ENCODE peak calls at places on chromosomes 3 and 15, in ten cellular contexts. W is heart right ventricle; Q is HL-60; E is fibroblast of villous mesenchyme; O is CD8-positive, alpha-beta T cell; U is endothelial cell; Y is dorsolateral prefrontal cortex; C is H9; G is activated CD8-positive, alpha-beta T cell treated with anti-CD3 and anti-CD28 coated beads for 36 hours; H is GM23338. M is an unnamed sample.

GRCh38 chr15:65377976-65378366 is at the start of gene IGDCC3:
- DNase-seq in Q (no peak), W (no peak), G (no peak), E (peak), O (no peak), Y (no peak), H (peak), C (peak), U (peak), M (peak)

GRCh38 chr3:67569324-67569723 is 85.1 kb downstream of the SUCLG2 start:
- DNase-seq in E (no peak), Y (no peak), U (no peak), G (no peak), H (no peak), C (no peak), O (no peak), W (no peak), Q (no peak), M (no peak)

GRCh38 chr15:98506711-98507110 is 141.6 kb upstream of the IGF1R start:
- DNase-seq in G (no peak), Q (no peak), Y (no peak), E (no peak), C (no peak), U (no peak), O (no peak), H (no peak), W (no peak), M (no peak)

GRCh38 chr3:177705976-177706866 is 508.9 kb upstream of the TBL1XR1 start:
- DNase-seq in E (no peak), H (no peak), C (no peak), U (no peak), O (no peak), Q (no peak), Y (no peak), G (no peak), W (peak), M (no peak)

GRCh38 chr3:184333190-184333589 is 4.2 kb upstream of the FAM131A start:
- DNase-seq in C (no peak), H (no peak), W (no peak), E (no peak), U (no peak), G (no peak), Y (no peak), Q (no peak), O (no peak), M (no peak)

GRCh38 chr3:52313188-52313773 is 2.8 kb upstream of the DNAH1 start:
- DNase-seq in G (no peak), W (no peak), Q (no peak), Y (no peak), O (no peak), E (no peak), C (no peak), H (no peak), U (no peak), M (no peak)

GRCh38 chr3:128922804-128923459 is 43.5 kb downstream of the ACAD9 start:
- DNase-seq in Q (peak), C (peak), U (no peak), E (no peak), G (peak), O (peak), Y (no peak), W (no peak), H (no peak), M (no peak)

GRCh38 chr15:82298032-82298431 is 35.4 kb downstream of the SAXO2 start:
- DNase-seq in H (no peak), E (no peak), G (no peak), O (no peak), Y (no peak), C (no peak), Q (no peak), W (no peak), U (no peak), M (no peak)

GRCh38 chr15:89912145-89912673 is 543 bp downstream of the ARPIN start:
- DNase-seq in G (no peak), H (peak), Y (peak), U (peak), E (peak), C (peak), Q (no peak), W (peak), O (no peak), M (peak)

GRCh38 chr3:100463002-100463401 is 29.4 kb upstream of the TMEM45A start:
- DNase-seq in E (peak), U (peak), O (no peak), Q (peak), Y (no peak), H (peak), C (no peak), W (peak), G (peak), M (peak)

GRCh38 chr15:85828869-85829268 is 34.1 kb upstream of the KLHL25 start:
- DNase-seq in C (no peak), Y (no peak), E (no peak), U (no peak), H (no peak), G (no peak), O (no peak), Q (no peak), W (no peak), M (no peak)

GRCh38 chr3:196775938-196776337 is 36.3 kb downstream of the PAK2 start:
- DNase-seq in G (no peak), Y (no peak), Q (peak), E (no peak), C (no peak), H (no peak), O (no peak), U (no peak), W (no peak), M (no peak)

GRCh38 chr15:45628136-45628535 is 6.7 kb upstream of the SQOR start:
- DNase-seq in Q (no peak), Y (no peak), W (no peak), O (no peak), H (no peak), E (no peak), G (no peak), C (no peak), U (no peak), M (no peak)

GRCh38 chr15:85527907-85528306 is 147.5 kb downstream of the AKAP13 start:
- DNase-seq in Y (no peak), G (no peak), Q (no peak), U (peak), O (no peak), H (no peak), E (peak), W (peak), C (no peak), M (no peak)

GRCh38 chr3:63975705-63976104 is 47.6 kb downstream of the PSMD6 start:
- DNase-seq in O (no peak), C (no peak), Y (peak), E (peak), W (peak), G (no peak), Q (no peak), H (no peak), U (no peak), M (no peak)

GRCh38 chr3:148158210-148158609 is 539.5 kb upstream of the AGTR1 start:
- DNase-seq in O (no peak), E (peak), Y (no peak), H (no peak), G (no peak), U (no peak), W (peak), Q (no peak), C (no peak), M (no peak)

GRCh38 chr3:148175215-148175614 is 522.5 kb upstream of the AGTR1 start:
- DNase-seq in G (no peak), O (no peak), C (no peak), Y (no peak), H (no peak), W (no peak), Q (no peak), E (peak), U (no peak), M (no peak)

DNA sequence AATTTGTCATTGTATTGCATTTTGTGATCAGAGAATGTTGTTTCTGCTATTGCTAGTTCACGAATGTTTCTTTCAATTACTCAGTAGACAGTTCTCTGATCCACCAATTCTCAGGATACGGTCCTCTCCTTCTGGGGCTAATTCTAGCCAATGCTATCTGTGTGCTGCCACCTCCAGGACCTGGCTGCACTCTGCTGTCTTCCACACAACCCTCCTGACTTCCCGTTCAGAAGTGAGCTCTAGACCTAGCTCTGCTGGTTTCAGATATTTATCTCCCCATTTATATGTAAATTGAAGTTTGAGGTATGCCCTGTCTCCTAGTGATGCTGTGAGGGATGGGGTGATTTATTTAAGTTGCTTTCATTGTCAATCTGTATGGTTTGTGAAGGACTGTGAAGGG is 21.7 kb upstream of the UBL7 start:
- DNase-seq in W (no peak), Q (peak), Y (no peak), O (no peak), H (peak), U (peak), C (peak), G (no peak), E (no peak), M (no peak)
- TF ChIP-seq CTCF in W (peak), Q (no peak), Y (no peak), O (no peak), H (peak), U (no peak), C (peak), G (no peak), E (peak), M (peak)

GRCh38 chr15:47505712-47506542 is 211.4 kb upstream of the SEMA6D start:
- DNase-seq in Y (no peak), C (no peak), Q (no peak), O (no peak), U (no peak), G (no peak), H (no peak), W (peak), E (peak), M (no peak)

GRCh38 chr15:47504624-47505256 is 212.6 kb upstream of the SEMA6D start:
- DNase-seq in H (no peak), G (no peak), U (no peak), Y (no peak), O (no peak), E (no peak), W (no peak), Q (peak), C (no peak), M (no peak)

GRCh38 chr15:47496343-47497185 is 220.7 kb upstream of the SEMA6D start:
- DNase-seq in W (no peak), E (no peak), Q (no peak), O (no peak), U (no peak), H (peak), G (no peak), Y (no peak), C (no peak), M (no peak)

GRCh38 chr15:47503884-47504283 is 213.4 kb upstream of the SEMA6D start:
- DNase-seq in Q (no peak), Y (no peak), E (no peak), H (no peak), G (no peak), U (no peak), C (no peak), W (no peak), O (no peak), M (no peak)

DNA sequence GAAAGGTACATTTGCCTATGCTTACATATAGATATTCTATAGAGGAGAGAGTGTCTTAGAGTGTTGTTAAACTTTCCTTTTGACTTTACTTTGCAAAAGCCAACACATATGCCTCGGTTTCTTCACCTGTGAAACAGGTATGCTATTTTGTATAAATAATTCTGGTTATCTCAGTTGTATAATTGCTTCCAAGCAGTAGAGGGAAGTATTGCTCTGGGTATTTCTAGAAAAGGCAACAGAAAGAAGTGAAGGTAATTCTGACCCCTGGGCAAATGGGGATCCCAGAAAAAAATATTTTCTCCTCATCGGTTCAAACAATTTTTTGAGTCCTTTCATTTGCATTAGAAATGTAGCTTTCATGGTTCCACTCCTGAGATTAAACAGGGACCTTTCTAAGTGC is 216.5 kb upstream of the SEMA6D start:
- DNase-seq in Y (no peak), Q (no peak), O (no peak), G (no peak), W (no peak), E (no peak), U (no peak), C (no peak), H (peak), M (no peak)
- TF ChIP-seq CTCF in Y (peak), Q (no peak), O (no peak), G (no peak), W (peak), E (no peak), U (no peak), C (peak), H (peak), M (no peak)

DNA sequence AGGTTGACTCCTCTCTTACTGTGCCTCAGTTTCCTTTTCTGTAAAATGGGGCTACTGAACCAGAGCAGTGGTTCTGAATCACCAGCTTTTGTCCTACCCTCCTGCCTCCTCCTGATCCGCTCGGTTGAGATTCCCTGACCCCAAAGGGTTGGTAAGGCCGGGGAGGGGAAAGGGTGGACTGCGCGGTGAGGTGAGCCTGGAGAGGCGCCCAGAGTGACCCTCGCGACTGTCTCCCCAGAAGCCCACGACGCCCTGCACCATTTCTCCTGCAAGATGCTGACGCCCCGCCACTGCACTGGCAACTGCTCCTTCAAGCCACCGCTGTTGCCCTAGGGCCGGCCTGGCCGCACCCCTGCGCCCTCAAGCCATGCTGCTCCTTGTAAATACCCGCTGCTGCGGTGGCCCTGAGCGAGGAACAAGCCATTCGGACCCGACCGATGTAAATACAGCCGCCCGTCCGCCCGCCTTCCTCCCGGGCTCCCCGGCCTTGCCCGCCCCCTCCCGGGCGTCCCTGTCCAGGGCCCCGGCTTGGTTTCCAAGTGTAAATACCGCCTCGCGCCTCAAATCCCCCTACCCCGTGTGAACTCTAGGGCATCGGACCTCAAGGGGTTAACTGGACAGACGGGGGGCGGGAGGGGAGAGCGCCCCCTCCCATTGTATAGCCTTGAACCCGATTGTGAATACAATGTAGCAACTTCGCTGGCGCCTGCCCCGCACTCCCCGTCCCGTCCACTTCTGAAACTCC is 6.2 kb downstream of the RNU6-1 start:
- DNase-seq in O (peak), Q (peak), E (peak), Y (no peak), G (peak), C (peak), H (peak), W (no peak), U (peak), M (peak)
- TF ChIP-seq CTCF in O (peak), Q (no peak), E (peak), Y (peak), G (peak), C (peak), H (peak), W (peak), U (peak), M (peak)

DNA sequence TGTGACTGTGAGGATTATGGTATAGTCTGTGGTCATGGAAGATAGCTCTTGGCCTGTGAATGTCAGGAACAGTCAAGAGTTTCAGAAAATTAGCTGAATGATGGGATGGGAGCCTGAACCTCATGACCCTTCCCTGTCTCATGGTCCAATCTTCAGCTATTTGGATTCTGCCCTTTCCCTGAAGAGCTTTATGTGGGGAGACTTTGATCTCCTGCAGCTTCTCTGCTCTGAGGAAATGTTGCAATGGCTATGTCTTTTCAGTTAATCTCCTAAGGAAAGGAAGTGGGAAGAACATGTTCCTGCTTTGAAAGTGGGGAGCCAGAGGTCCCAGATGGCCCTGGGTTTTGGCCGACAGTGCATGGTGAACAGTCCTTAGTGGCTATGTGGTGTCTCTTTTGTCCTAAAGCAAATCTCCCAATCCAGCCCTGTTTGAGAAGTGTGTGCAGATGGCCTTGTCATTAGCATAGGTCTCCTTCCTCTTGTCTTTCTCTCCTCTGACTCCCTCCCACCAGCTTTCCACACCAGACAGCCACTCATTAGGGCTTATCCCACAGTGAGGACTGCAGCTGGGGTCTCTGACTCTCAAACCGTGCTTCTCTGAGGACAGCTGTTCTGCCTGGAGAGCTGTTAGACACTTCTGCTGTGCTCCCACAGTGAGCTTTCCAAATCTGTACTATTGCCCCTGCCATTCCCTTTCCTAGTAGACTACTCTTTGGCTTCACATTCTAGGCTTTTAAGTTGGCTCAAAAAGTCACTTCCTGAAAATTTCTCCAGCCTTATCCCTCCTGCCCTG is 365.8 kb upstream of the UMPS start:
- DNase-seq in G (no peak), H (no peak), O (no peak), C (no peak), W (no peak), Q (no peak), E (no peak), U (no peak), Y (no peak), M (no peak)
- TF ChIP-seq CTCF in G (no peak), H (no peak), O (no peak), C (no peak), W (no peak), Q (no peak), E (no peak), U (no peak), Y (no peak), M (no peak)

GRCh38 chr3:121995190-121996137 is 26.6 kb downstream of the ILDR1 start:
- DNase-seq in H (peak), W (peak), Y (no peak), C (peak), Q (peak), G (peak), E (peak), U (peak), O (peak), M (peak)
- TF ChIP-seq CTCF in H (peak), W (peak), Y (peak), C (peak), Q (peak), G (peak), E (peak), U (peak), O (no peak), M (peak)

GRCh38 chr3:20185364-20185732 is 658 bp downstream of the SGO1 start:
- DNase-seq in W (no peak), H (peak), U (peak), C (no peak), E (peak), O (no peak), Q (peak), Y (no peak), G (peak), M (no peak)

GRCh38 chr3:20185733-20186599 is at the start of gene SGO1:
- DNase-seq in Y (peak), H (peak), G (peak), Q (peak), E (peak), O (peak), C (peak), W (peak), U (peak), M (peak)

GRCh38 chr3:20194793-20195460 is 8.9 kb upstream of the SGO1 start:
- DNase-seq in Y (no peak), Q (no peak), U (no peak), G (no peak), E (no peak), O (no peak), W (no peak), C (no peak), H (no peak), M (no peak)

GRCh38 chr3:20186600-20187004 is 596 bp upstream of the SGO1 start:
- DNase-seq in W (no peak), G (no peak), H (peak), U (no peak), Q (no peak), O (no peak), Y (no peak), C (no peak), E (no peak), M (no peak)

DNA sequence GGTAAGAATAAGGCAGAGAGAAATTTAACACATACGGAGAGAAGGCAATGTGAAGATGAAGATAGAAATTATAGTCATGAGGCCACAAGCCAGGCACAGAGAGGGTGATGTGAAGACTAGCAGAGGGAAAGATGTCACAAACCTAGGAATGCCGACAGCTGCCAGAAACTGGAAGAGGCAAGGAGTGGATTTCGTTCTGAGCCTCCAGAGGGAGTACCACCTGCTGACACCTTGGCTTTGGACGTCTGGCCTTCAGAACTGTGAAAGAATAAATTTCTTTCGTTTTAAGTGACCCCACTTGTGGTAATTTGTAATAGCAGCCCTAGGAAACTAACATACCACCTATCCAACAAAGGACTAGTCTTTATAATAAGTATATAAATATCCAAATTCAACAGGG is 5.0 kb upstream of the SGO1 start:
- DNase-seq in O (no peak), Q (no peak), G (no peak), Y (no peak), U (no peak), E (no peak), W (no peak), C (peak), H (peak), M (no peak)
- TF ChIP-seq CTCF in O (no peak), Q (no peak), G (no peak), Y (no peak), U (no peak), E (no peak), W (no peak), C (peak), H (peak), M (no peak)

GRCh38 chr15:92399271-92399670 is 5.6 kb downstream of the ST8SIA2 start:
- DNase-seq in W (no peak), Q (no peak), H (no peak), U (no peak), O (no peak), Y (no peak), G (no peak), E (no peak), C (no peak), M (no peak)
- TF ChIP-seq CTCF in W (no peak), Q (no peak), H (no peak), U (no peak), O (no peak), Y (no peak), G (no peak), E (no peak), C (no peak), M (no peak)

GRCh38 chr15:60829416-60829815 is 350.5 kb upstream of the ICE2 start:
- DNase-seq in C (no peak), O (no peak), Q (no peak), H (no peak), U (no peak), W (no peak), G (no peak), Y (no peak), E (no peak), M (no peak)
- TF ChIP-seq CTCF in C (no peak), O (no peak), Q (no peak), H (no peak), U (no peak), W (no peak), G (no peak), Y (no peak), E (no peak), M (no peak)

M was measured in neural crest cell.